ENCODE peak calls at places on chromosomes 16 and 17, in four cellular contexts. K is activated T-helper 1 cell treated with anti-CD3 and anti-CD28 coated beads, Interleukin-2, amount 50 U/mL, for 16 hours; E is H7; A is CD8-positive, alpha-beta memory T cell. V is an unnamed sample.

GRCh38 chr17:41682611-41683010 is 6.1 kb upstream of the EIF1 start:
- DNase-seq in E (no peak), A (no peak), K (no peak), V (no peak)

GRCh38 chr17:71792966-71793365 is 327.9 kb upstream of the SOX9 start:
- DNase-seq in A (no peak), E (no peak), K (no peak), V (no peak)

GRCh38 chr16:54930034-54930938 is at the start of gene IRX5:
- DNase-seq in A (peak; percentile 19), E (peak; percentile 92), K (no peak), V (peak; percentile 25)

GRCh38 chr17:43905985-43906852 is 1.1 kb downstream of the MPP2 start:
- DNase-seq in K (peak; percentile 11), E (peak; percentile 92), A (peak; percentile 22), V (no peak)

GRCh38 chr17:27550291-27550930 is 80.6 kb upstream of the LGALS9 start:
- DNase-seq in E (no peak), A (no peak), K (no peak), V (no peak)

GRCh38 chr16:140175-140857 is 1.8 kb upstream of the NPRL3 start:
- DNase-seq in A (no peak), K (no peak), E (no peak), V (no peak)

GRCh38 chr17:38741853-38742421 is 6.2 kb downstream of the PCGF2 start:
- DNase-seq in A (no peak), K (no peak), E (peak; percentile 30), V (no peak)

GRCh38 chr16:78727536-78727935 is 628.1 kb downstream of the WWOX start:
- DNase-seq in E (peak; percentile 1), A (no peak), K (no peak), V (no peak)

GRCh38 chr17:67995568-67996191 is 589 bp downstream of the C17orf58 start:
- DNase-seq in A (peak; percentile 10), K (no peak), E (peak; percentile 88), V (peak; percentile 32)

GRCh38 chr17:52025231-52025630 is 133.3 kb downstream of the CA10 start:
- DNase-seq in K (no peak), E (no peak), A (no peak), V (no peak)

GRCh38 chr17:35875439-35876139 is 4.6 kb downstream of the CCL5 start:
- DNase-seq in A (peak; percentile 22), K (no peak), E (no peak), V (no peak)

GRCh38 chr16:78134944-78135619 is 35.6 kb downstream of the WWOX start:
- DNase-seq in A (no peak), K (no peak), E (no peak), V (no peak)

GRCh38 chr17:81489012-81489968 is 23.3 kb downstream of the ACTG1 start:
- DNase-seq in E (peak; percentile 85), K (no peak), A (no peak), V (no peak)

GRCh38 chr17:69060835-69061234 is at the start of gene ABCA9:
- DNase-seq in K (no peak), E (no peak), A (no peak), V (no peak)

GRCh38 chr17:35432176-35433074 is at the start of gene SLFN12:
- DNase-seq in E (peak; percentile 32), K (no peak), A (peak; percentile 59), V (peak; percentile 29)

GRCh38 chr16:86929149-86929871 is 351.0 kb downstream of the FOXL1 start:
- DNase-seq in A (no peak), K (no peak), E (peak; percentile 57), V (no peak)